ENCODE peak calls at places on chromosomes 2 and 18, in four cellular contexts. One of them, this sample, is unnamed.

GRCh38 chr18:41660654-41661053 is 294.4 kb upstream of the PIK3C3 start:
- DNase-seq in stomach: no peak
- DNase-seq in transverse colon: no peak
- DNase-seq in suprapubic skin: no peak
- DNase-seq in this sample: no peak

GRCh38 chr18:74748809-74749208 is 151.1 kb downstream of the ZNF407 start:
- DNase-seq in suprapubic skin: no peak
- DNase-seq in stomach: no peak
- DNase-seq in transverse colon: no peak
- DNase-seq in this sample: no peak

GRCh38 chr2:61816480-61817355 is 37.1 kb downstream of the FAM161A start:
- DNase-seq in stomach: no peak
- DNase-seq in suprapubic skin: no peak
- DNase-seq in transverse colon: no peak
- DNase-seq in this sample: no peak

GRCh38 chr2:46836295-46837111 is 79.1 kb downstream of the MCFD2 start:
- DNase-seq in suprapubic skin: peak
- DNase-seq in stomach: peak
- DNase-seq in transverse colon: no peak
- DNase-seq in this sample: no peak

GRCh38 chr18:1408331-1408835 is 503.7 kb downstream of the ADCYAP1 start:
- DNase-seq in suprapubic skin: no peak
- DNase-seq in transverse colon: no peak
- DNase-seq in stomach: no peak
- DNase-seq in this sample: no peak

GRCh38 chr2:17592731-17593409 is 52.4 kb downstream of the VSNL1 start:
- DNase-seq in stomach: no peak
- DNase-seq in suprapubic skin: no peak
- DNase-seq in transverse colon: no peak
- DNase-seq in this sample: no peak

GRCh38 chr2:159973325-159973724 is 89.1 kb downstream of the PLA2R1 start:
- DNase-seq in stomach: no peak
- DNase-seq in suprapubic skin: no peak
- DNase-seq in transverse colon: no peak
- DNase-seq in this sample: no peak

GRCh38 chr2:152432206-152432653 is 97.3 kb downstream of the FMNL2 start:
- DNase-seq in stomach: no peak
- DNase-seq in suprapubic skin: peak
- DNase-seq in transverse colon: no peak
- DNase-seq in this sample: no peak

GRCh38 chr18:59861009-59861408 is 38.8 kb upstream of the PMAIP1 start:
- DNase-seq in stomach: no peak
- DNase-seq in suprapubic skin: no peak
- DNase-seq in transverse colon: no peak
- DNase-seq in this sample: no peak

GRCh38 chr18:2932247-2933181 is 80.4 kb downstream of the LPIN2 start:
- DNase-seq in transverse colon: no peak
- DNase-seq in suprapubic skin: no peak
- DNase-seq in stomach: no peak
- DNase-seq in this sample: no peak

GRCh38 chr2:32977228-32977758 is 30.5 kb downstream of the LTBP1 start:
- DNase-seq in stomach: peak
- DNase-seq in suprapubic skin: peak
- DNase-seq in transverse colon: peak
- DNase-seq in this sample: no peak

GRCh38 chr2:36333350-36334012 is 22.1 kb upstream of the CRIM1 start:
- DNase-seq in suprapubic skin: no peak
- DNase-seq in stomach: no peak
- DNase-seq in transverse colon: no peak
- DNase-seq in this sample: no peak

GRCh38 chr2:62029910-62030309 is 124.4 kb downstream of the COMMD1 start:
- DNase-seq in suprapubic skin: no peak
- DNase-seq in transverse colon: no peak
- DNase-seq in stomach: no peak
- DNase-seq in this sample: no peak

GRCh38 chr18:6891788-6892187 is 162.3 kb downstream of the ARHGAP28 start:
- DNase-seq in stomach: no peak
- DNase-seq in transverse colon: no peak
- DNase-seq in suprapubic skin: no peak
- DNase-seq in this sample: no peak

GRCh38 chr2:629961-630360 is 47.2 kb downstream of the TMEM18 start:
- DNase-seq in suprapubic skin: no peak
- DNase-seq in transverse colon: no peak
- DNase-seq in stomach: no peak
- DNase-seq in this sample: no peak

GRCh38 chr2:16507655-16508054 is 158.0 kb downstream of the CYRIA start:
- DNase-seq in suprapubic skin: no peak
- DNase-seq in stomach: no peak
- DNase-seq in transverse colon: no peak
- DNase-seq in this sample: no peak

GRCh38 chr2:240109386-240109785 is 26.7 kb downstream of the COPS9 start:
- DNase-seq in transverse colon: no peak
- DNase-seq in stomach: no peak
- DNase-seq in suprapubic skin: no peak
- DNase-seq in this sample: no peak

GRCh38 chr2:153770359-153770991 is 101.2 kb upstream of the GALNT13 start:
- DNase-seq in suprapubic skin: no peak
- DNase-seq in stomach: no peak
- DNase-seq in transverse colon: no peak
- DNase-seq in this sample: no peak

GRCh38 chr18:48433541-48433940 is 24.4 kb upstream of the ZBTB7C start:
- DNase-seq in transverse colon: no peak
- DNase-seq in suprapubic skin: no peak
- DNase-seq in stomach: no peak
- DNase-seq in this sample: no peak

GRCh38 chr18:9775172-9775571 is 67.1 kb downstream of the RAB31 start:
- DNase-seq in stomach: no peak
- DNase-seq in suprapubic skin: no peak
- DNase-seq in transverse colon: no peak
- DNase-seq in this sample: no peak

GRCh38 chr2:59034791-59035190 is 793.7 kb upstream of the FANCL start:
- DNase-seq in stomach: no peak
- DNase-seq in transverse colon: no peak
- DNase-seq in suprapubic skin: no peak
- DNase-seq in this sample: no peak

GRCh38 chr2:113891265-113891959 is 1.5 kb downstream of the ACTR3 start:
- DNase-seq in transverse colon: no peak
- DNase-seq in suprapubic skin: no peak
- DNase-seq in stomach: no peak
- DNase-seq in this sample: no peak

GRCh38 chr18:22417496-22418188 is at the start of gene CTAGE1:
- DNase-seq in suprapubic skin: no peak
- DNase-seq in stomach: no peak
- DNase-seq in transverse colon: no peak
- DNase-seq in this sample: no peak

GRCh38 chr2:29251406-29251805 is 136.2 kb downstream of the CLIP4 start:
- DNase-seq in transverse colon: no peak
- DNase-seq in suprapubic skin: no peak
- DNase-seq in stomach: no peak
- DNase-seq in this sample: no peak

GRCh38 chr2:239349448-239350135 is 51.2 kb downstream of the HDAC4 start:
- DNase-seq in stomach: no peak
- DNase-seq in suprapubic skin: no peak
- DNase-seq in transverse colon: no peak
- DNase-seq in this sample: no peak

GRCh38 chr2:64644240-64645013 is 9.3 kb downstream of the SERTAD2 start:
- DNase-seq in suprapubic skin: peak
- DNase-seq in stomach: peak
- DNase-seq in transverse colon: peak
- DNase-seq in this sample: no peak

GRCh38 chr18:13513015-13513414 is 213.3 kb downstream of the FAM210A start:
- DNase-seq in transverse colon: no peak
- DNase-seq in suprapubic skin: no peak
- DNase-seq in stomach: no peak
- DNase-seq in this sample: no peak

GRCh38 chr2:205352593-205352992 is 329.7 kb upstream of the NRP2 start:
- DNase-seq in stomach: no peak
- DNase-seq in transverse colon: no peak
- DNase-seq in suprapubic skin: no peak
- DNase-seq in this sample: no peak

GRCh38 chr2:224263571-224264043 is 138.3 kb downstream of the FAM124B start:
- DNase-seq in transverse colon: no peak
- DNase-seq in stomach: no peak
- DNase-seq in suprapubic skin: no peak
- DNase-seq in this sample: no peak

GRCh38 chr2:38443021-38443541 is 66.0 kb upstream of the ATL2 start:
- DNase-seq in transverse colon: no peak
- DNase-seq in stomach: peak
- DNase-seq in suprapubic skin: no peak
- DNase-seq in this sample: no peak

GRCh38 chr2:236237468-236238190 is 26.6 kb downstream of the ASB18 start:
- DNase-seq in stomach: no peak
- DNase-seq in suprapubic skin: no peak
- DNase-seq in transverse colon: no peak
- DNase-seq in this sample: peak

GRCh38 chr18:48167901-48168300 is 237.4 kb upstream of the SMAD2 start:
- DNase-seq in transverse colon: peak
- DNase-seq in suprapubic skin: no peak
- DNase-seq in stomach: peak
- DNase-seq in this sample: no peak

DNA sequence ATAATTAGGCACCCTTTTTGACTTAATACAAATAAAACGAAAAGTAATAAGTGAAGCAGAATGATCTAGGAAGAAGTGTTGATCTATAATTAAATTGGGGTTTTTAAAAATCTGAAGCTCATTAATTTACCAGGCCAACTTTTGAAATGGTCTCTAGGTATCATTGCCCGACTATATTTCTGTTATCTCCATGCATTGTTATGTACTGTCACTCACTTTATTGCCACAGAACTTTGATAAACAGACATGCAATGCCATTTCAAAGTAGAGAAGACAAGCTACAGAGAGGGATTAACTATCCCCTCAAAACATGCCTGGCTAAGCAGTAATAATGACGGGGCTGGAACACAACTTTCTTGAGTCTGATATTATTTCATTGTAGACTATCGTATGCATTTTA is 147.6 kb upstream of the ITGA4 start:
- DNase-seq in stomach: no peak
- DNase-seq in transverse colon: no peak
- DNase-seq in suprapubic skin: no peak
- DNase-seq in this sample: no peak
- TF ChIP-seq POLR2A in stomach: no peak
- TF ChIP-seq POLR2A in transverse colon: no peak
- TF ChIP-seq POLR2A in suprapubic skin: no peak
- TF ChIP-seq POLR2A in this sample: no peak

DNA sequence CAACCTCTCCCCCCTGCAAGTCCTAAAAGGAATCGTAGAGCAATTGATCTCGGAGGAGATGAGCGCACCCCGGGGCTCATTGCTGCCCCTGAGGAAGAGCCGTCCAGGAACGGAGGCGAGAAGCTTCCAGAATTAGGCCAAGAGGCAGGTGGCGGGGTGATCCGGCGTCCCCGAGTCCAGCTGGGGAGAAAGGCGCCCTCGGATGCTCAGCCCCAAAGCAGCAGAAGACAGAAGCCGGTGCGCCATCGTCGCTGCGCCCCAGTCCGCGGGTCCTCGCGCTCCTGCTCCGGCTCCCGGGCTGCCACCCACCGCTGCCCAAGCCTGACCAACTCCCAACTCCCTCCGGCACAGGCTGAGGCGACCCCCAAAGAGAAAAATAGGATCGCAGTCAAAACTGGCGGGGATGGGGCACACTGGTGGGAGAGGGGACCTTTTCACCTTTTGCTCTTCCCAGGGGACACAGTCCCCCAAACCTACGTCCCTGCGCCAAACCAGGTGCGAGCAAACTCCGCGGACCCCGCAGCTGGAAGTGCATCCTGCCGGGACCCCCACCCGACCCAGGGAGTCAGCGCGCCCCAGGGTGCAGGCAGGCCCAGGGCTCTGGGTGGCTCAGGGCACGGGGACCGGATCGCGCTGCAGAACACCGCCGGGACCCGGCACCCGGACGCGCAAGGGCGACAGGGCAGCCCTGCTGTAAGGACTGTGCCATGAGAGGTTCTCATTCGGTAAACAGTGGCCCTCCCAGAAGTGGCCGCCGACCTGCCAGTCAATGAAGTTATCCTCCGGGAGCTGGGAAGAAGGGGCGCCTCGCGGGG is 8.5 kb upstream of the MEIS1 start:
- DNase-seq in suprapubic skin: no peak
- DNase-seq in transverse colon: no peak
- DNase-seq in stomach: no peak
- DNase-seq in this sample: no peak
- H3K4me3 ChIP-seq in suprapubic skin: peak
- H3K4me3 ChIP-seq in transverse colon: peak
- H3K4me3 ChIP-seq in stomach: peak
- H3K4me3 ChIP-seq in this sample: peak

DNA sequence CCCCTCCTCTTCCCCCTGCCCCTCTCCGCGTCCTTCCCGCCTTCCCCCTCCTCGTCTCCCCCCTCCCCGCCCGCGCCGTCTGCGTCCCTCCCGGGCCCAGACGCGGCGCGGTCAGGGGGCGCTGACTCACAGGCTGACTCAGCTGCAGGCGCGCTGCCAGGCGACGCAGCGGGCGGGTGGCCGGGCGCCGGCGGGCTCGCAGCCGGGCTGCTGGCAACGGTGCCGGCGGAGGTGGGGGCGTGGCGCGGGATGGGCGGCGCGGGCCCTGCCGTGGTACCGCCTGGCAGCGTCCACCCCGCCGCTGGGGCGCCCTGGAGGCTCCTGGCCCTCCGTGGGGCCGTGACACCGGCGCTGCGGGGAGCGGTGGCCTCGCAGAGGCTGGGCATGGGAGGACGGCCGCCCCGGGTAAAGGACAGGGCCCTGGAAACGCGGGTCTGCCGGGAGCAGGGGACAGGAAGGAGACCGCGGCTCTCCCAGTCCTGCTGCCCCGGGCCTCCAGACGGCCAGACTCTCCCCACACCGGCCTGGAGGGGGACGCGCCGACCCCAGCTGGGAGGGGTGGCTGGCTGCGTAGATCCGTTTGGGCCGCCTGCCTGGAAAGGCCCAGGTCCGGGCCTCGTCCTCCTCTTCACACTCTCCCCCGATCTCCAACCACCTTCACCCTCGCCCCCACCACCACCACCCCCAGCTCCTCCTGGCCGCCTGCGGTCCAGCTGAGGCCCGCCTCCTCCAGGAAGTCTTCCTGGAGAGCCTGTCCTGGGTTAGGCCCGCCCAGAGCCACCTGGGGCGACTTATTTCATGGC is 10.0 kb upstream of the PROC start:
- DNase-seq in stomach: peak
- DNase-seq in suprapubic skin: peak
- DNase-seq in transverse colon: peak
- DNase-seq in this sample: no peak
- TF ChIP-seq POLR2A in stomach: no peak
- TF ChIP-seq POLR2A in suprapubic skin: peak
- TF ChIP-seq POLR2A in transverse colon: peak
- TF ChIP-seq POLR2A in this sample: peak

GRCh38 chr18:50877545-50878265 is 1.2 kb upstream of the ME2 start:
- DNase-seq in transverse colon: peak
- DNase-seq in stomach: no peak
- DNase-seq in suprapubic skin: no peak
- DNase-seq in this sample: no peak
- H3K4me3 ChIP-seq in transverse colon: peak
- H3K4me3 ChIP-seq in stomach: peak
- H3K4me3 ChIP-seq in suprapubic skin: peak
- H3K4me3 ChIP-seq in this sample: peak

GRCh38 chr2:157875720-157876065 is 437 bp downstream of the ACVR1 start:
- DNase-seq in transverse colon: peak
- DNase-seq in suprapubic skin: peak
- DNase-seq in stomach: peak
- DNase-seq in this sample: no peak
- TF ChIP-seq POLR2A in transverse colon: no peak
- TF ChIP-seq POLR2A in suprapubic skin: no peak
- TF ChIP-seq POLR2A in stomach: no peak
- TF ChIP-seq POLR2A in this sample: no peak

This sample was measured in vagina.